ENCODE peak calls at places on chromosome 20, in five cellular contexts. M is effector CD4-positive, alpha-beta T cell; D is stimulated activated naive CD8-positive, alpha-beta T cell treated with anti-CD3 and anti-CD28 coated beads, Interleukin-15, Interleukin-2, amounts not matched to agents 100 U/mL and 50 U/mL, for 24 hours; N is MM.1S; A is HFFc6. B is an unnamed sample.

GRCh38 chr20:25148181-25148981 is 47.1 kb upstream of the ENTPD6 start:
- DNase-seq in D (peak), M (peak), A (no peak), N (no peak), B (no peak)

GRCh38 chr20:47821481-47822100 is 36.3 kb upstream of the SULF2 start:
- DNase-seq in N (no peak), D (no peak), M (no peak), A (no peak), B (no peak)

GRCh38 chr20:63963784-63964301 is 5.9 kb downstream of the ZNF512B start:
- DNase-seq in M (no peak), A (no peak), D (no peak), N (no peak), B (no peak)

GRCh38 chr20:3606021-3606420 is 57.2 kb downstream of the GFRA4 start:
- DNase-seq in A (peak), N (no peak), D (no peak), M (no peak), B (no peak)

GRCh38 chr20:37282558-37282957 is 6.9 kb upstream of the MANBAL start:
- DNase-seq in A (peak), D (no peak), N (no peak), M (no peak), B (no peak)

GRCh38 chr20:16708590-16708989 is 21.2 kb upstream of the SNRPB2 start:
- DNase-seq in A (no peak), M (no peak), D (no peak), N (no peak), B (no peak)

GRCh38 chr20:44805335-44805734 is 5.0 kb downstream of the RIMS4 start:
- DNase-seq in N (no peak), D (no peak), M (no peak), A (no peak), B (no peak)

GRCh38 chr20:25259358-25259757 is 11.5 kb downstream of the PYGB start:
- DNase-seq in N (no peak), D (no peak), A (no peak), M (no peak), B (no peak)

GRCh38 chr20:64236137-64237088 is 19.1 kb upstream of the PCMTD2 start:
- DNase-seq in M (no peak), N (no peak), D (no peak), A (no peak), B (no peak)

GRCh38 chr20:18653736-18654447 is 66.0 kb downstream of the DTD1 start:
- DNase-seq in D (no peak), N (no peak), A (no peak), M (no peak), B (no peak)

GRCh38 chr20:46400828-46401477 is 5.5 kb downstream of the ELMO2 start:
- DNase-seq in N (no peak), D (no peak), M (peak), A (peak), B (no peak)

GRCh38 chr20:49313271-49313670 is 35.4 kb upstream of the ZNFX1 start:
- DNase-seq in N (no peak), D (no peak), A (no peak), M (no peak), B (no peak)

GRCh38 chr20:4603724-4604123 is 118.0 kb upstream of the PRND start:
- DNase-seq in D (no peak), A (peak), N (no peak), M (no peak), B (no peak)

GRCh38 chr20:59032713-59033059 is 551 bp upstream of the ATP5F1E start:
- DNase-seq in M (no peak), D (no peak), A (peak), N (no peak), B (no peak)

GRCh38 chr20:17614176-17614811 is 44.4 kb downstream of the DSTN start:
- DNase-seq in D (no peak), M (no peak), A (no peak), N (no peak), B (no peak)

GRCh38 chr20:61891916-61892649 is 173.6 kb downstream of the TAF4 start:
- DNase-seq in N (no peak), D (no peak), A (no peak), M (no peak), B (no peak)